ENCODE peak calls at places on chromosomes 5 and 9, in four cellular contexts. T is psoas muscle, U is lower lobe of right lung, V is fibroblast of the aortic adventitia. J is an unnamed sample.

GRCh38 chr9:131776473-131776872 is 36.6 kb upstream of the RAPGEF1 start:
- DNase-seq in U (no peak), V (peak), T (no peak), J (peak)

GRCh38 chr5:65760504-65761275 is 38.7 kb downstream of the NLN start:
- DNase-seq in U (no peak), V (peak), T (no peak), J (no peak)

GRCh38 chr9:92961627-92962302 is 14.4 kb downstream of the FGD3 start:
- DNase-seq in U (no peak), T (no peak), V (no peak), J (no peak)

GRCh38 chr5:5782402-5782801 is 359.9 kb downstream of the ICE1 start:
- DNase-seq in U (no peak), T (no peak), V (no peak), J (no peak)

GRCh38 chr9:98989036-98990000 is 45.6 kb downstream of the COL15A1 start:
- DNase-seq in U (no peak), T (peak), V (peak), J (peak)

GRCh38 chr9:5554254-5554653 is 43.9 kb downstream of the PDCD1LG2 start:
- DNase-seq in T (no peak), U (no peak), V (no peak), J (no peak)

GRCh38 chr9:9054354-9054992 is 1254.9 kb upstream of the DMAC1 start:
- DNase-seq in U (no peak), V (no peak), T (no peak), J (no peak)

GRCh38 chr5:159928122-159928960 is 12.1 kb downstream of the ADRA1B start:
- DNase-seq in T (peak), U (peak), V (peak), J (peak)

GRCh38 chr5:78543916-78544315 is 104.7 kb downstream of the LHFPL2 start:
- DNase-seq in U (no peak), T (no peak), V (no peak), J (no peak)

GRCh38 chr9:20286969-20287368 is 335.3 kb downstream of the MLLT3 start:
- DNase-seq in U (no peak), V (no peak), T (no peak), J (no peak)

GRCh38 chr5:135491038-135491551 is 38.9 kb upstream of the TIFAB start:
- DNase-seq in V (no peak), T (no peak), U (no peak), J (no peak)

GRCh38 chr5:135027699-135028615 is 6.1 kb downstream of the PITX1 start:
- DNase-seq in U (peak), T (no peak), V (no peak), J (no peak)

GRCh38 chr5:72013741-72014703 is 93.3 kb upstream of the MAP1B start:
- DNase-seq in U (no peak), T (no peak), V (peak), J (no peak)

GRCh38 chr9:69172895-69173294 is 1.2 kb upstream of the TJP2 start:
- DNase-seq in U (no peak), V (peak), T (no peak), J (no peak)

GRCh38 chr9:133806623-133807010 is 68.5 kb upstream of the SARDH start:
- DNase-seq in T (no peak), U (no peak), V (no peak), J (no peak)

GRCh38 chr9:133809335-133809734 is 71.2 kb upstream of the SARDH start:
- DNase-seq in V (no peak), T (no peak), U (no peak), J (no peak)

GRCh38 chr9:133807037-133807436 is 68.9 kb upstream of the SARDH start:
- DNase-seq in T (no peak), U (no peak), V (no peak), J (no peak)

GRCh38 chr9:133805876-133806622 is 67.9 kb upstream of the SARDH start:
- DNase-seq in T (no peak), V (no peak), U (no peak), J (no peak)

GRCh38 chr9:133807818-133808217 is 69.7 kb upstream of the SARDH start:
- DNase-seq in T (no peak), V (no peak), U (no peak), J (no peak)
- TF ChIP-seq CTCF in T (no peak), V (no peak), U (no peak), J (no peak)

DNA sequence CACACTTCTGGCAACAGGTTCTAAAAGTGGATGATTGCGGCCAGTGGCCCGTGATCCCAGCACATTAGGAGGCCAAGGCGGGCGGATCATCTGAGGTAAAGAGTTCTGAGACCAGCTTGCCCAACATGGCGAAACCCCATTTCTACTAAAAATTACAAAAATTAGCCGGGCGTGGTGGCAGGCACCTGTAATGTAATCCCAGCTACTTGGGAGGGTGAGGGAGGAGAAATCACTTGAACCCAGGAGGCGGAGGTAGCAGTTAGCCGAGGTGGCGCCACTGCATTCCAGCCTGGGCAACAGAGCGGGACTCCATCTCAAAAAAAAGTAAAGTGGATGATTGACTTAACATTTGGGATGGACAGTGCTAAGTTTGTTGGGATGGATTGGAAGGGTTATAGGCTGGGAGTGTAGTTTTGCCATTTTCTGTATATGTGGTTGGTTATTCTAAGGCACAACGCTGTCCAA is 3.4 kb downstream of the MATR3 start:
- DNase-seq in V (no peak), T (no peak), U (no peak), J (no peak)
- H3K4me3 ChIP-seq in V (no peak), T (peak), U (no peak), J (peak)

GRCh38 chr9:126203313-126203712 is 123.3 kb upstream of the MVB12B start:
- DNase-seq in V (no peak), U (no peak), T (no peak), J (no peak)
- TF ChIP-seq CTCF in V (no peak), U (no peak), T (no peak), J (peak)

GRCh38 chr5:151758430-151759241 is at the start of gene ATOX1:
- DNase-seq in T (peak), U (peak), V (peak), J (no peak)

GRCh38 chr5:151751593-151751992 is 6.8 kb downstream of the ATOX1 start:
- DNase-seq in U (no peak), V (no peak), T (no peak), J (no peak)

GRCh38 chr5:151758141-151758429 is 346 bp downstream of the ATOX1 start:
- DNase-seq in V (no peak), U (peak), T (no peak), J (no peak)

GRCh38 chr5:151757233-151758140 is 944 bp downstream of the ATOX1 start:
- DNase-seq in V (no peak), U (no peak), T (no peak), J (no peak)

DNA sequence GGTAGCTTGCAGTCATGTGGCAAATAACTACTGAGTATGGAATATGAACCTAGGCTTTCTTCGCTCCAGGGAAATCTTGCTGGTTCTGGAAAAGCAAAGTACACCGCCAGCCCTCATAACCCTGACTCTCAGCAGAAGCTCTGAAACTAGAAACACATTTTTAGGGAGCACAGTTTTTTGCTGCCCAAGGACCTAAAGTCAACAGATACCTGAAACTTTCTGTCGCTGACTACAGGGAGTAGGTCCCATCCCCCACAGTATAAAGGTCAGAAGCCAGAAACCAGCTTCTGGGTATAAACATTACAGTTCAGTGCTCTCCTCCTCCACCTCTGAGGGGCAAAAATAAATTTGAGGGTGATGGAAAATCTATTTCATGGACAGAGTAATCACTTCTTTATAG is 3.0 kb downstream of the ATOX1 start:
- DNase-seq in V (no peak), T (no peak), U (no peak), J (no peak)
- H3K4me3 ChIP-seq in V (no peak), T (no peak), U (no peak), J (no peak)

GRCh38 chr9:35643046-35643445 is 7.7 kb downstream of the SIT1 start:
- DNase-seq in U (no peak), T (no peak), V (no peak), J (no peak)

GRCh38 chr9:35649431-35650340 is 1.0 kb downstream of the SIT1 start:
- DNase-seq in U (no peak), T (peak), V (peak), J (no peak)

GRCh38 chr9:35650341-35651158 is at the start of gene SIT1:
- DNase-seq in V (no peak), U (no peak), T (no peak), J (no peak)

GRCh38 chr9:35646583-35647265 is 4.0 kb downstream of the SIT1 start:
- DNase-seq in T (peak), U (peak), V (peak), J (peak)

GRCh38 chr9:35645736-35646582 is 4.8 kb downstream of the SIT1 start:
- DNase-seq in T (no peak), V (no peak), U (peak), J (no peak)
- TF ChIP-seq CTCF in T (no peak), V (no peak), U (no peak), J (no peak)

DNA sequence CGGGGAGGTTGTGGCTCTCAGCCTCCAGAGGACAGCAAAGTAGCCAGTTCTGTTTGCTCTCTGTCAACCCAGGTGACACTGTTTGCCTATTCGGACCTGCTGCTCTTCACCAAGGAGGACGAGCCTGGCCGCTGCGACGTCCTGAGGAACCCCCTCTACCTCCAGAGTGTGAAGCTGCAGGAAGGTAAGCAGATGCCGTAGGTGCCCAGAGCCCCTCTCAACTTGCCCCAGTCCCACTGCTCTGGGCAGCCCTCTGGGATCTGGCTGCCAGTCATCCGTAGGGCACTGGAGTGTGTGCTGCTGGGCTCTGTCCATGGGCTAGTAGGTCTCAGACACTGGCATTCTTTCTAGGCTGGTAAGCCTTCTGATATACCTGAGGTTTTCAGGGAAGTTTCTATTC is 59.3 kb downstream of the RGS3 start:
- DNase-seq in T (no peak), U (no peak), V (no peak), J (no peak)
- H3K4me3 ChIP-seq in T (peak), U (no peak), V (no peak), J (no peak)

GRCh38 chr9:110457245-110457644 is 119.6 kb upstream of the TXNDC8 start:
- DNase-seq in V (no peak), T (no peak), U (no peak), J (no peak)

GRCh38 chr9:110455860-110456259 is 118.2 kb upstream of the TXNDC8 start:
- DNase-seq in U (no peak), T (no peak), V (no peak), J (no peak)

GRCh38 chr9:110452227-110452801 is 114.7 kb upstream of the TXNDC8 start:
- DNase-seq in V (peak), T (no peak), U (no peak), J (no peak)
- TF ChIP-seq CTCF in V (peak), T (peak), U (peak), J (no peak)

DNA sequence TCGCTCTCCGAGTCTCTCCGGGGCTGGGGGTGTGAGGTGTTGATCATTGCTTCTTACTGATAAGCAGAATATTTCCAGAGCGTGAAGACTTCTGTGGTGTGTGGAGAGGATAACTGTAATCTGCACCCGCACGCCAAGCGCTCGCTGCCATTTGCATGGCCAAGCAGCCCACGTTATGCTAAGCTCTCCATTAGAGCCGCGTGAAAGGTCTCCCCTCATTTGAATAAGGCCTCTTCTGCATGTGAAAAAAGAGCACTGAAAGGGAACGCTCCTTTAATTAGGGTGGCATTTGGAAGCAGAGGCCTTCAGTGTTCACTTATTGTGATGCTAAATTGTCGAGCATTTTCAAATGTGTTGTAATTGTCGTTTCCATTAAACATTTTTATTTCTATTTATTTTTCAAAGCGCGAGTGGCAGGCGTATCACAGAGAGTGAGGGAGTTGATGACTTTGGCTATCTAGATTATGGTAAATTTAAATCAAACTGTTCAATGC is 163.6 kb upstream of the IRX2 start:
- DNase-seq in U (no peak), V (no peak), T (no peak), J (no peak)
- H3K4me3 ChIP-seq in U (no peak), V (no peak), T (no peak), J (no peak)

DNA sequence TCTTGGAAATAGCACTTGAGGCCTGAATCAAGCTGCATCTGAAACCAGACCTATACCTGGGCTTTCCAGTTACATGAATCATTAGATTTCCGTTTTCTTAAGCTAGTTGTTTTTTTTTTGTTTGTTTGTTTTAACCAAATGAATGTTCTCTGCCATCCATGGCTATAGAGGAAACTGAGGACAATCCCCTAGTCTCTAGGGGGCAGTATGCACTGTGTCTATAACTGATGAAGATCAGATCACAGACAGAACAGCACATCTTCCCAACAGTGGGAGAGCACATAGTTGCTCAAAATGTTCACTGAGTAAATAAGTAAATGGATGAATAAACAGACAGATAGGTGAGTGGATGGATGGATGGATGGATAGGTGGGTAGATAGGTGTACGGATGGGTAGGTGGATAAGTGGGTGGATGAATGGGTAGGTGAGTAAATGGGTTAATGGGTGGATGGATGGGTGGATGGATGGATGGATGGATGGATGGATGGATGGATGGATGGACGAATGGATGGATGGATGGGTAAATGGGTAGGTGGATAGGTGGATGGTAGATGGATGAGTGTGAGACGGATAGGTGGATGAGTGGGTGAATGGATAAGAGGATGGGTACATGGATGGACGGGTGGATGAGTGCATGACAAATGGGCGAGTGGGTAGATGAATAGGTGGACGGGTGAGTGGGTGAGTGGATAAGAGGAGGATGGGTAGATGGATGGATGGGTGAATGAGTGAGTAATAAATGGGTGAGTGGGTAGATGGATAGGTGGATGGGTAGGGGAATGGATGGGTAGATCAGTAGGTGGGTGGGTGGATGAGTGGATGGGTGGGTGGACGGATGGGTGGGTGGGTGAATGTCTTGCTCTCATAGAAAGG is 179.1 kb downstream of the FGF18 start:
- DNase-seq in T (no peak), V (no peak), U (no peak), J (no peak)
- TF ChIP-seq CTCF in T (no peak), V (no peak), U (no peak), J (peak)

J was measured in HFF-Myc.